ENCODE peak calls at places on chromosomes 16 and 17, in five cellular contexts. T is transverse colon; X is RWPE1; N is CD4-positive, alpha-beta T cell; I is AG09309. M is an unnamed sample.

GRCh38 chr17:21595086-21595485 is 97.2 kb upstream of the KCNJ18 start:
- DNase-seq in I (no peak), N (no peak), T (no peak), X (no peak), M (no peak)

GRCh38 chr17:19341211-19341631 is 21.3 kb downstream of the B9D1 start:
- DNase-seq in N (no peak), T (no peak), X (no peak), I (no peak), M (no peak)

GRCh38 chr16:48323783-48324775 is 61.1 kb downstream of the SIAH1 start:
- DNase-seq in X (no peak), N (no peak), I (no peak), T (no peak), M (no peak)

GRCh38 chr17:1112875-1113274 is 66.9 kb downstream of the ABR start:
- DNase-seq in I (no peak), T (no peak), N (no peak), X (no peak), M (no peak)

GRCh38 chr17:49588726-49589555 is 13.3 kb downstream of the NXPH3 start:
- DNase-seq in T (no peak), X (no peak), I (no peak), N (no peak), M (no peak)

GRCh38 chr16:9042943-9043680 is 48.3 kb upstream of the HAPSTR1 start:
- DNase-seq in N (no peak), X (no peak), T (no peak), I (peak), M (no peak)

GRCh38 chr16:12764813-12765212 is 38.9 kb downstream of the CPPED1 start:
- DNase-seq in T (no peak), N (no peak), I (no peak), X (no peak), M (no peak)

GRCh38 chr17:76540381-76541300 is 797 bp downstream of the PRCD start:
- DNase-seq in I (peak), T (peak), N (no peak), X (peak), M (no peak)

GRCh38 chr17:27471321-27472269 is 15.3 kb downstream of the KSR1 start:
- DNase-seq in T (peak), I (no peak), X (peak), N (peak), M (no peak)

GRCh38 chr17:6523330-6523729 is 33.0 kb downstream of the PITPNM3 start:
- DNase-seq in X (peak), T (no peak), N (no peak), I (no peak), M (no peak)

GRCh38 chr17:82765357-82765756 is 13.5 kb downstream of the TBCD start:
- DNase-seq in I (no peak), N (no peak), X (no peak), T (no peak), M (no peak)

GRCh38 chr17:42067371-42068180 is 17.2 kb upstream of the C17orf113 start:
- DNase-seq in N (peak), X (peak), T (peak), I (no peak), M (peak)

GRCh38 chr17:73902416-73903181 is 258.4 kb upstream of the SDK2 start:
- DNase-seq in N (no peak), I (no peak), X (no peak), T (no peak), M (no peak)

GRCh38 chr17:17774009-17774881 is 62.5 kb downstream of the SREBF1 start:
- DNase-seq in X (peak), I (no peak), T (peak), N (no peak), M (no peak)

GRCh38 chr17:36600936-36601302 is 464 bp upstream of the MRM1 start:
- DNase-seq in T (no peak), N (no peak), I (no peak), X (no peak), M (no peak)

GRCh38 chr17:63639125-63639524 is 16.9 kb downstream of the MAP3K3 start:
- DNase-seq in X (no peak), N (no peak), I (no peak), T (no peak), M (no peak)

GRCh38 chr17:40071720-40072480 is 9.1 kb downstream of the THRA start:
- DNase-seq in X (no peak), T (peak), I (no peak), N (no peak), M (no peak)

GRCh38 chr16:16004314-16004749 is 54.9 kb downstream of the ABCC1 start:
- DNase-seq in T (no peak), I (no peak), X (no peak), N (no peak), M (no peak)

GRCh38 chr16:87966685-87967185 is 15.5 kb downstream of the BANP start:
- DNase-seq in T (peak), X (no peak), I (no peak), N (no peak), M (no peak)

GRCh38 chr17:83057793-83058477 is 21.5 kb upstream of the METRNL start:
- DNase-seq in X (no peak), N (no peak), T (no peak), I (no peak), M (peak)

GRCh38 chr17:65786479-65786878 is 225.0 kb upstream of the AXIN2 start:
- DNase-seq in I (no peak), N (no peak), T (no peak), X (no peak), M (no peak)

GRCh38 chr17:182164-182751 is 808 bp upstream of the DOC2B start:
- DNase-seq in X (no peak), N (no peak), I (no peak), T (no peak), M (no peak)

GRCh38 chr16:89121691-89122321 is 28.2 kb downstream of the ACSF3 start:
- DNase-seq in X (no peak), T (no peak), N (no peak), I (no peak), M (no peak)

GRCh38 chr16:3601614-3602319 is 9.6 kb downstream of the SLX4 start:
- DNase-seq in N (no peak), I (no peak), T (no peak), X (no peak), M (no peak)

GRCh38 chr17:20242271-20242670 is 225.1 kb downstream of the LGALS9B start:
- DNase-seq in I (no peak), N (no peak), T (no peak), X (no peak), M (no peak)

GRCh38 chr16:2980227-2981176 is at the start of gene PKMYT1:
- DNase-seq in I (no peak), X (peak), T (peak), N (peak), M (peak)

GRCh38 chr16:87465306-87465705 is 27.5 kb downstream of the ZCCHC14 start:
- DNase-seq in T (peak), N (no peak), I (peak), X (peak), M (no peak)

GRCh38 chr17:59155439-59156177 is at the start of gene PRR11:
- DNase-seq in N (peak), T (peak), X (peak), I (peak), M (peak)

GRCh38 chr17:45302649-45303173 is 14.1 kb downstream of the MAP3K14 start:
- DNase-seq in X (no peak), I (no peak), T (peak), N (no peak), M (no peak)

GRCh38 chr17:67696347-67696746 is 21.4 kb upstream of the NOL11 start:
- DNase-seq in N (no peak), I (no peak), T (no peak), X (no peak), M (no peak)

GRCh38 chr17:71438631-71439146 is 682.1 kb upstream of the SOX9 start:
- DNase-seq in T (no peak), I (peak), X (peak), N (no peak), M (no peak)

GRCh38 chr16:49890876-49891275 is 35.0 kb upstream of the ZNF423 start:
- DNase-seq in T (peak), I (no peak), N (no peak), X (no peak), M (no peak)

GRCh38 chr16:72014675-72015074 is 6.1 kb downstream of the DHODH start:
- DNase-seq in I (no peak), T (no peak), X (no peak), N (no peak), M (no peak)

GRCh38 chr17:75707096-75707720 is 14.1 kb upstream of the ITGB4 start:
- DNase-seq in X (peak), I (no peak), T (no peak), N (no peak), M (no peak)

GRCh38 chr17:79536212-79536840 is 74.5 kb downstream of the RBFOX3 start:
- DNase-seq in N (no peak), I (no peak), X (no peak), T (no peak), M (no peak)

GRCh38 chr17:6163632-6164319 is 93.6 kb downstream of the WSCD1 start:
- DNase-seq in T (no peak), N (no peak), X (peak), I (no peak), M (no peak)

GRCh38 chr17:17304521-17304985 is 1.4 kb downstream of the NT5M start:
- DNase-seq in T (no peak), N (no peak), X (no peak), I (no peak), M (peak)

GRCh38 chr17:32159586-32160438 is 17.5 kb downstream of the RHOT1 start:
- DNase-seq in N (no peak), T (no peak), I (no peak), X (no peak), M (no peak)

GRCh38 chr17:80871341-80871740 is 120.3 kb upstream of the CHMP6 start:
- DNase-seq in X (no peak), N (no peak), T (no peak), I (no peak), M (no peak)

GRCh38 chr17:13017623-13018462 is at the start of gene ELAC2:
- DNase-seq in I (peak), X (peak), N (peak), T (peak), M (peak)
- TF ChIP-seq CTCF in I (no peak), X (peak), N (peak), T (peak), M (no peak)

GRCh38 chr16:31297496-31297895 is 37.7 kb downstream of the ITGAM start:
- DNase-seq in T (no peak), X (no peak), N (no peak), I (no peak), M (no peak)

GRCh38 chr16:31298340-31298739 is 38.6 kb downstream of the ITGAM start:
- DNase-seq in T (no peak), N (no peak), I (no peak), X (no peak), M (no peak)

GRCh38 chr16:31295206-31295605 is 35.4 kb downstream of the ITGAM start:
- DNase-seq in X (no peak), N (no peak), I (no peak), T (no peak), M (no peak)

GRCh38 chr16:31301708-31302400 is 42.1 kb downstream of the ITGAM start:
- DNase-seq in T (no peak), N (no peak), I (peak), X (peak), M (no peak)

GRCh38 chr16:31298958-31299357 is 39.2 kb downstream of the ITGAM start:
- DNase-seq in N (no peak), T (no peak), X (no peak), I (no peak), M (no peak)
- TF ChIP-seq CTCF in N (peak), T (peak), X (peak), I (peak), M (no peak)

DNA sequence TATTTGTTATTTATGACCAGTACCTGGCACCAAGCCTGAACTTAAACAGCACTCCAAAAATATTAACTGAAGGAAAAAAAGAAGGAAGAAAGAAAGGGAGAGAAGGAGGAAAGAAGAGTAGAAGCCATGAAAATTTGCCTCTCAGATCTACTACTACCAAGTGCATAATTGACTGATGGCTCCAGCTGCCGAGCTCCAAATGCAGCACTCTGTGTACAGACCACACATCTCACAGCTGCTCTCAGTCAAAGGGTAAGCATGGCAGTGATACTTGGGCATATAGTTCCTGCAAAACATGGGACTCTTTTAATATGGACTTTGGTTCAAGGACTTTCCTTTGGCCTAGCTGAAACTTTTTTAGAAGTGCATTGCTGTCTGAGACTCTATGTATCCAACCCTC is 44.0 kb upstream of the NOG start:
- DNase-seq in T (no peak), I (no peak), X (no peak), N (no peak), M (no peak)
- TF ChIP-seq CTCF in T (no peak), I (no peak), X (no peak), N (no peak), M (no peak)

DNA sequence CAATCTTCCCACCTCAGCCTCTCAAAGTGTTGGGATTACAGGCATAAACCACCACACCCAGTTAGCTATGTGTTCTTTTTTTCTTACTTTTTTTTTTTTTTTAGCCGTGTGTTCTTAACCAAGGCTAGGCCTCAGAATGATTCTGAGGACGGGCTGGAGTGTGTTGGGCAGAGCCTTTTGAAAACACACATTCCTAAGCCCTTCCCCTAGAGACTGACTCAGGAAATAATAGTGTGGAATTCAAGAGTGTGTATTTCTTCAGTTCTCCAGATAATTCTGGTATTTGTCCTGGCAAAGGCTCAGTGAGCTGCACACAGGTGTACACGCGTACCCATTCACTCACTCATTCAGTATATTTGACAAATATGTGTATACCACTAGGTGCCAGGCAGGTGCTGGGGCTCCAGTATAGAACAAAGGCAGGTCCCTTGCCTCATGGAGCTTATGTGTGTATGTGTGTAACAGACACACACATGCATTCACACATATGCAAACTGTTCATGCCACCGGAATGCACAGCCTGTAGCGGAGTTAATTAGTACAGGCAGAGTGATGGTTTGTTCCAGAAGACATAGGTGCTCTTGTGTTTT is 19.4 kb upstream of the NFATC3 start:
- DNase-seq in T (no peak), X (no peak), I (peak), N (no peak), M (no peak)
- TF ChIP-seq CTCF in T (no peak), X (no peak), I (no peak), N (no peak), M (no peak)

GRCh38 chr16:1073566-1074378 is 1.2 kb downstream of the SSTR5 start:
- DNase-seq in X (no peak), N (no peak), T (no peak), I (no peak), M (no peak)
- TF ChIP-seq CTCF in X (peak), N (no peak), T (no peak), I (peak), M (no peak)

GRCh38 chr16:10277597-10277996 is 95.4 kb upstream of the GRIN2A start:
- DNase-seq in X (no peak), T (no peak), N (no peak), I (no peak), M (no peak)
- TF ChIP-seq CTCF in X (no peak), T (no peak), N (no peak), I (no peak), M (no peak)

GRCh38 chr16:54936979-54937672 is 6.5 kb downstream of the IRX5 start:
- DNase-seq in N (no peak), X (no peak), T (no peak), I (no peak), M (no peak)
- TF ChIP-seq CTCF in N (no peak), X (peak), T (no peak), I (peak), M (no peak)

M was measured in natural killer cell.